ENCODE peak calls at places on chromosomes 1 and 21, in seven cellular contexts. S is substantia nigra; E is lung; V is stimulated activated CD8-positive, alpha-beta memory T cell treated with anti-CD3 and anti-CD28 coated beads, Interleukin-15, amount 100 ng/mL, for 48 hours; C is COR-L47; I is GM19239; A is stimulated activated CD4-positive, alpha-beta T cell treated with anti-CD3 and anti-CD28 coated beads, Interleukin-15, amount 100 ng/mL, for 24 hours. D is an unnamed sample.

GRCh38 chr21:21148009-21148408 is 149.8 kb downstream of the NCAM2 start:
- DNase-seq in S (no peak), E (no peak), V (no peak), C (no peak), I (no peak), A (no peak), D (peak; percentile 85)

GRCh38 chr21:43034098-43034497 is 41.5 kb downstream of the CBS start:
- DNase-seq in S (no peak), E (no peak), V (no peak), C (no peak), I (no peak), A (no peak), D (no peak)

GRCh38 chr21:44300262-44300959 is 558 bp downstream of the PFKL start:
- DNase-seq in S (peak; percentile 42), E (peak; percentile 74), V (peak; percentile 62), C (no peak), I (peak; percentile 88), A (peak; percentile 83), D (peak; percentile 72)

GRCh38 chr1:184143449-184143848 is 91.9 kb downstream of the TSEN15 start:
- DNase-seq in S (no peak), E (no peak), V (no peak), C (no peak), I (no peak), A (no peak), D (peak; percentile 20)

GRCh38 chr1:206566976-206567375 is 45.3 kb downstream of the EIF2D start:
- DNase-seq in S (no peak), E (no peak), V (no peak), C (peak; percentile 54), I (no peak), A (no peak), D (peak; percentile 75)

GRCh38 chr1:95742591-95743089 is 508.6 kb downstream of the RWDD3 start:
- DNase-seq in S (no peak), E (no peak), V (no peak), C (no peak), I (no peak), A (no peak), D (peak; percentile 90)

GRCh38 chr1:165235777-165236285 is 120.7 kb downstream of the LMX1A start:
- DNase-seq in S (no peak), E (no peak), V (no peak), C (peak; percentile 88), I (no peak), A (no peak), D (peak; percentile 99)

GRCh38 chr1:66758247-66758755 is 6.0 kb downstream of the DYNLT5 start:
- DNase-seq in S (no peak), E (no peak), V (no peak), C (no peak), I (peak; percentile 26), A (no peak), D (peak; percentile 61)

GRCh38 chr1:201397675-201398074 is 1.4 kb downstream of the LAD1 start:
- DNase-seq in S (no peak), E (no peak), V (no peak), C (no peak), I (no peak), A (no peak), D (no peak)

GRCh38 chr1:96473791-96474452 is 247.7 kb upstream of the PTBP2 start:
- DNase-seq in S (no peak), E (no peak), V (no peak), C (no peak), I (no peak), A (no peak), D (no peak)

GRCh38 chr1:218390625-218391024 is 45.5 kb downstream of the TGFB2 start:
- DNase-seq in S (no peak), E (no peak), V (no peak), C (peak; percentile 36), I (no peak), A (no peak), D (peak; percentile 84)

GRCh38 chr1:39802496-39803260 is 14.0 kb upstream of the BMP8B start:
- DNase-seq in S (no peak), E (no peak), V (no peak), C (no peak), I (no peak), A (no peak), D (no peak)

GRCh38 chr1:151131832-151132675 is 14.4 kb downstream of the SEMA6C start:
- DNase-seq in S (no peak), E (no peak), V (no peak), C (no peak), I (no peak), A (no peak), D (no peak)

GRCh38 chr1:181002582-181003172 is 20.0 kb downstream of the STX6 start:
- DNase-seq in S (no peak), E (no peak), V (no peak), C (no peak), I (no peak), A (no peak), D (no peak)

GRCh38 chr1:186102559-186103148 is 272.4 kb downstream of the TPR start:
- DNase-seq in S (no peak), E (no peak), V (no peak), C (no peak), I (no peak), A (no peak), D (no peak)

GRCh38 chr1:195591917-195592672 is 1016.1 kb downstream of the KCNT2 start:
- DNase-seq in S (no peak), E (no peak), V (no peak), C (no peak), I (no peak), A (no peak), D (peak; percentile 91)

GRCh38 chr1:245420926-245421325 is 266.1 kb downstream of the KIF26B start:
- DNase-seq in S (no peak), E (no peak), V (no peak), C (no peak), I (no peak), A (no peak), D (no peak)

GRCh38 chr1:203663294-203663693 is 36.7 kb downstream of the ATP2B4 start:
- DNase-seq in S (no peak), E (no peak), V (no peak), C (no peak), I (no peak), A (peak; percentile 40), D (peak; percentile 56)

GRCh38 chr1:114122891-114123621 is 30.6 kb downstream of the SYT6 start:
- DNase-seq in S (no peak), E (no peak), V (no peak), C (no peak), I (no peak), A (no peak), D (no peak)

GRCh38 chr21:43972850-43973633 is 39.1 kb upstream of the TRAPPC10 start:
- DNase-seq in S (no peak), E (no peak), V (no peak), C (no peak), I (no peak), A (no peak), D (no peak)